ENCODE peak calls at places on chromosome 1, in ten cellular contexts. Z is NCI-H2171; N is A549; U is activated B cell treated with CpG ODN at 0.5 μM for 24 hours; G is NAMALWA; Y is right lobe of liver; T is activated CD4-positive, alpha-beta T cell treated with anti-CD3 and anti-CD28 coated beads, Interleukin-2, amount 50 U/mL, for 24 hours; H is fibroblast of villous mesenchyme; V is HEK293T; O is activated CD4-positive, CD25-positive, alpha-beta regulatory T cell treated with anti-CD3 and anti-CD28 coated beads, Interleukin-2, amount 50 U/mL, for 72 hours. L is an unnamed sample.

GRCh38 chr1:100354971-100355394 is 2.7 kb downstream of the CDC14A start:
- DNase-seq in U (no peak), V (peak), T (no peak), H (peak), N (no peak), Y (no peak), Z (peak), O (no peak), G (no peak), L (no peak)

GRCh38 chr1:240149488-240150094 is 57.9 kb downstream of the FMN2 start:
- DNase-seq in Z (no peak), Y (no peak), G (peak), O (no peak), N (peak), V (peak), T (no peak), U (no peak), H (peak), L (peak)

GRCh38 chr1:244603498-244603897 is 49.4 kb upstream of the DESI2 start:
- DNase-seq in N (peak), G (peak), V (peak), H (peak), Z (peak), T (no peak), U (no peak), O (no peak), Y (no peak), L (peak)

GRCh38 chr1:154476791-154477190 is 25.2 kb upstream of the TDRD10 start:
- DNase-seq in U (no peak), O (no peak), T (no peak), V (no peak), G (no peak), Y (no peak), Z (no peak), N (no peak), H (no peak), L (no peak)

GRCh38 chr1:200468264-200469001 is 58.6 kb upstream of the ZNF281 start:
- DNase-seq in U (no peak), N (no peak), V (no peak), Y (no peak), H (no peak), Z (no peak), O (no peak), T (no peak), G (peak), L (no peak)

GRCh38 chr1:9376886-9377333 is 84.2 kb downstream of the SPSB1 start:
- DNase-seq in V (no peak), Z (no peak), U (no peak), Y (no peak), N (no peak), O (no peak), H (peak), G (no peak), T (no peak), L (peak)

GRCh38 chr1:147676306-147677085 is 6.2 kb upstream of the ACP6 start:
- DNase-seq in N (peak), G (no peak), U (no peak), Y (no peak), Z (no peak), O (no peak), H (peak), V (no peak), T (no peak), L (peak)

GRCh38 chr1:24918995-24919605 is 11.0 kb downstream of the RUNX3 start:
- DNase-seq in Z (no peak), T (no peak), O (no peak), Y (no peak), U (no peak), V (no peak), N (no peak), G (no peak), H (no peak), L (no peak)

GRCh38 chr1:233735847-233736246 is 121.9 kb downstream of the KCNK1 start:
- DNase-seq in V (no peak), Z (no peak), H (peak), U (no peak), O (no peak), T (no peak), N (no peak), G (no peak), Y (no peak), L (no peak)

GRCh38 chr1:7341145-7341900 is 429.8 kb upstream of the VAMP3 start:
- DNase-seq in V (no peak), O (no peak), H (peak), U (no peak), T (no peak), Z (peak), N (no peak), Y (no peak), G (no peak), L (no peak)

GRCh38 chr1:86394416-86394815 is 1.7 kb downstream of the ODF2L start:
- DNase-seq in Z (no peak), H (no peak), V (no peak), N (no peak), O (no peak), G (no peak), Y (no peak), T (no peak), U (no peak), L (no peak)

GRCh38 chr1:6243053-6243834 is 735 bp upstream of the HES3 start:
- DNase-seq in U (no peak), Z (no peak), V (no peak), N (no peak), T (no peak), Y (no peak), O (no peak), H (no peak), G (no peak), L (no peak)

GRCh38 chr1:110440877-110441276 is 10.1 kb upstream of the PROK1 start:
- DNase-seq in Z (no peak), H (peak), G (no peak), T (no peak), N (no peak), O (no peak), V (no peak), U (no peak), Y (no peak), L (peak)